ENCODE peak calls at places on chromosomes 12 and 14, in eight cellular contexts. One of them, this sample, is unnamed. For H3K4me1, the result is how much of the 10 kb centered on the place peaks cover.

GRCh38 chr12:133202493-133203343 is 21.4 kb downstream of the ZNF268 start:
- DNase-seq in GM23248: peak
- DNase-seq in heart right ventricle: no peak
- DNase-seq in tibial artery: no peak
- DNase-seq in effector memory CD4-positive, alpha-beta T cell: no peak
- DNase-seq in fibroblast of lung: peak
- DNase-seq in astrocyte: peak
- DNase-seq in endothelial cell of umbilical vein: no peak
- DNase-seq in this sample: no peak

GRCh38 chr12:242496-242895 is 20.1 kb downstream of the SLC6A13 start:
- DNase-seq in GM23248: no peak
- DNase-seq in heart right ventricle: no peak
- DNase-seq in tibial artery: no peak
- DNase-seq in effector memory CD4-positive, alpha-beta T cell: no peak
- DNase-seq in fibroblast of lung: no peak
- DNase-seq in astrocyte: no peak
- DNase-seq in endothelial cell of umbilical vein: no peak
- DNase-seq in this sample: no peak

GRCh38 chr12:49059385-49060232 is 985 bp downstream of the KMT2D start:
- DNase-seq in GM23248: peak
- DNase-seq in heart right ventricle: no peak
- DNase-seq in tibial artery: no peak
- DNase-seq in effector memory CD4-positive, alpha-beta T cell: no peak
- DNase-seq in fibroblast of lung: peak
- DNase-seq in astrocyte: peak
- DNase-seq in endothelial cell of umbilical vein: peak
- DNase-seq in this sample: no peak

GRCh38 chr12:67594888-67595287 is 53.7 kb upstream of the DYRK2 start:
- DNase-seq in GM23248: no peak
- DNase-seq in heart right ventricle: no peak
- DNase-seq in tibial artery: no peak
- DNase-seq in effector memory CD4-positive, alpha-beta T cell: no peak
- DNase-seq in fibroblast of lung: peak
- DNase-seq in astrocyte: no peak
- DNase-seq in endothelial cell of umbilical vein: no peak
- DNase-seq in this sample: no peak

GRCh38 chr12:123389560-123390351 is 5.8 kb downstream of the KMT5A start:
- DNase-seq in GM23248: peak
- DNase-seq in heart right ventricle: peak
- DNase-seq in tibial artery: peak
- DNase-seq in effector memory CD4-positive, alpha-beta T cell: no peak
- DNase-seq in fibroblast of lung: no peak
- DNase-seq in astrocyte: no peak
- DNase-seq in endothelial cell of umbilical vein: peak
- DNase-seq in this sample: no peak

GRCh38 chr14:68667313-68667791 is 125.5 kb downstream of the ZFP36L1 start:
- DNase-seq in GM23248: peak
- DNase-seq in heart right ventricle: no peak
- DNase-seq in tibial artery: no peak
- DNase-seq in effector memory CD4-positive, alpha-beta T cell: no peak
- DNase-seq in fibroblast of lung: peak
- DNase-seq in astrocyte: peak
- DNase-seq in endothelial cell of umbilical vein: no peak
- DNase-seq in this sample: no peak

GRCh38 chr12:108720757-108721514 is 10.4 kb downstream of the CORO1C start:
- DNase-seq in GM23248: peak
- DNase-seq in heart right ventricle: no peak
- DNase-seq in tibial artery: no peak
- DNase-seq in effector memory CD4-positive, alpha-beta T cell: no peak
- DNase-seq in fibroblast of lung: peak
- DNase-seq in astrocyte: peak
- DNase-seq in endothelial cell of umbilical vein: no peak
- DNase-seq in this sample: no peak

GRCh38 chr12:132305560-132305966 is 23.8 kb downstream of the GALNT9 start:
- DNase-seq in GM23248: no peak
- DNase-seq in heart right ventricle: no peak
- DNase-seq in tibial artery: no peak
- DNase-seq in effector memory CD4-positive, alpha-beta T cell: no peak
- DNase-seq in fibroblast of lung: no peak
- DNase-seq in astrocyte: no peak
- DNase-seq in endothelial cell of umbilical vein: no peak
- DNase-seq in this sample: no peak

GRCh38 chr12:70317781-70318180 is 48.3 kb upstream of the KCNMB4 start:
- DNase-seq in GM23248: no peak
- DNase-seq in heart right ventricle: no peak
- DNase-seq in tibial artery: no peak
- DNase-seq in effector memory CD4-positive, alpha-beta T cell: no peak
- DNase-seq in fibroblast of lung: no peak
- DNase-seq in astrocyte: peak
- DNase-seq in endothelial cell of umbilical vein: no peak
- DNase-seq in this sample: no peak

GRCh38 chr12:91729543-91729942 is 416.1 kb downstream of the BTG1 start:
- DNase-seq in GM23248: no peak
- DNase-seq in heart right ventricle: no peak
- DNase-seq in tibial artery: no peak
- DNase-seq in effector memory CD4-positive, alpha-beta T cell: no peak
- DNase-seq in fibroblast of lung: no peak
- DNase-seq in astrocyte: no peak
- DNase-seq in endothelial cell of umbilical vein: no peak
- DNase-seq in this sample: no peak

GRCh38 chr12:95641299-95641947 is 90.1 kb upstream of the USP44 start:
- DNase-seq in GM23248: no peak
- DNase-seq in heart right ventricle: no peak
- DNase-seq in tibial artery: no peak
- DNase-seq in effector memory CD4-positive, alpha-beta T cell: no peak
- DNase-seq in fibroblast of lung: no peak
- DNase-seq in astrocyte: no peak
- DNase-seq in endothelial cell of umbilical vein: no peak
- DNase-seq in this sample: no peak

GRCh38 chr14:64998455-64998931 is 11.8 kb downstream of the FNTB start:
- DNase-seq in GM23248: peak
- DNase-seq in heart right ventricle: no peak
- DNase-seq in tibial artery: no peak
- DNase-seq in effector memory CD4-positive, alpha-beta T cell: no peak
- DNase-seq in fibroblast of lung: no peak
- DNase-seq in astrocyte: peak
- DNase-seq in endothelial cell of umbilical vein: no peak
- DNase-seq in this sample: no peak

GRCh38 chr14:69726761-69727511 is 40.0 kb upstream of the SRSF5 start:
- DNase-seq in GM23248: peak
- DNase-seq in heart right ventricle: peak
- DNase-seq in tibial artery: peak
- DNase-seq in effector memory CD4-positive, alpha-beta T cell: peak
- DNase-seq in fibroblast of lung: peak
- DNase-seq in astrocyte: peak
- DNase-seq in endothelial cell of umbilical vein: peak
- DNase-seq in this sample: peak

GRCh38 chr12:105189293-105189692 is 46.7 kb downstream of the APPL2 start:
- DNase-seq in GM23248: no peak
- DNase-seq in heart right ventricle: no peak
- DNase-seq in tibial artery: no peak
- DNase-seq in effector memory CD4-positive, alpha-beta T cell: no peak
- DNase-seq in fibroblast of lung: no peak
- DNase-seq in astrocyte: no peak
- DNase-seq in endothelial cell of umbilical vein: no peak
- DNase-seq in this sample: no peak

GRCh38 chr14:82441270-82441669 is 907.6 kb upstream of the SEL1L start:
- DNase-seq in GM23248: no peak
- DNase-seq in heart right ventricle: no peak
- DNase-seq in tibial artery: no peak
- DNase-seq in effector memory CD4-positive, alpha-beta T cell: no peak
- DNase-seq in fibroblast of lung: no peak
- DNase-seq in astrocyte: no peak
- DNase-seq in endothelial cell of umbilical vein: no peak
- DNase-seq in this sample: no peak

GRCh38 chr14:30298266-30298795 is 260.6 kb upstream of the G2E3 start:
- DNase-seq in GM23248: no peak
- DNase-seq in heart right ventricle: no peak
- DNase-seq in tibial artery: no peak
- DNase-seq in effector memory CD4-positive, alpha-beta T cell: no peak
- DNase-seq in fibroblast of lung: no peak
- DNase-seq in astrocyte: no peak
- DNase-seq in endothelial cell of umbilical vein: no peak
- DNase-seq in this sample: no peak

GRCh38 chr12:47247418-47247817 is 167.7 kb upstream of the AMIGO2 start:
- DNase-seq in GM23248: no peak
- DNase-seq in heart right ventricle: no peak
- DNase-seq in tibial artery: no peak
- DNase-seq in effector memory CD4-positive, alpha-beta T cell: no peak
- DNase-seq in fibroblast of lung: no peak
- DNase-seq in astrocyte: no peak
- DNase-seq in endothelial cell of umbilical vein: no peak
- DNase-seq in this sample: no peak

GRCh38 chr14:105836730-105837129 is 310.3 kb downstream of the TMEM121 start:
- DNase-seq in GM23248: no peak
- DNase-seq in heart right ventricle: no peak
- DNase-seq in tibial artery: no peak
- DNase-seq in effector memory CD4-positive, alpha-beta T cell: no peak
- DNase-seq in fibroblast of lung: no peak
- DNase-seq in astrocyte: no peak
- DNase-seq in endothelial cell of umbilical vein: no peak
- DNase-seq in this sample: no peak

GRCh38 chr14:69079188-69079742 is 73.7 kb downstream of the DCAF5 start:
- DNase-seq in GM23248: peak
- DNase-seq in heart right ventricle: no peak
- DNase-seq in tibial artery: no peak
- DNase-seq in effector memory CD4-positive, alpha-beta T cell: no peak
- DNase-seq in fibroblast of lung: peak
- DNase-seq in astrocyte: peak
- DNase-seq in endothelial cell of umbilical vein: peak
- DNase-seq in this sample: no peak

GRCh38 chr12:40198601-40199000 is 26.2 kb upstream of the LRRK2 start:
- DNase-seq in GM23248: peak
- DNase-seq in heart right ventricle: no peak
- DNase-seq in tibial artery: no peak
- DNase-seq in effector memory CD4-positive, alpha-beta T cell: no peak
- DNase-seq in fibroblast of lung: peak
- DNase-seq in astrocyte: no peak
- DNase-seq in endothelial cell of umbilical vein: no peak
- DNase-seq in this sample: no peak

GRCh38 chr12:117685115-117685926 is 283.5 kb downstream of the KSR2 start:
- DNase-seq in GM23248: peak
- DNase-seq in heart right ventricle: no peak
- DNase-seq in tibial artery: peak
- DNase-seq in effector memory CD4-positive, alpha-beta T cell: no peak
- DNase-seq in fibroblast of lung: no peak
- DNase-seq in astrocyte: peak
- DNase-seq in endothelial cell of umbilical vein: peak
- DNase-seq in this sample: no peak

GRCh38 chr14:21261824-21262223 is 7.4 kb downstream of the HNRNPC start:
- DNase-seq in GM23248: no peak
- DNase-seq in heart right ventricle: no peak
- DNase-seq in tibial artery: no peak
- DNase-seq in effector memory CD4-positive, alpha-beta T cell: no peak
- DNase-seq in fibroblast of lung: no peak
- DNase-seq in astrocyte: no peak
- DNase-seq in endothelial cell of umbilical vein: no peak
- DNase-seq in this sample: no peak
- H3K4me3 ChIP-seq in GM23248: no peak
- H3K4me3 ChIP-seq in heart right ventricle: no peak
- H3K4me3 ChIP-seq in tibial artery: no peak
- H3K4me3 ChIP-seq in effector memory CD4-positive, alpha-beta T cell: no peak
- H3K4me3 ChIP-seq in fibroblast of lung: no peak
- H3K4me3 ChIP-seq in astrocyte: no peak
- H3K4me3 ChIP-seq in endothelial cell of umbilical vein: no peak
- H3K4me3 ChIP-seq in this sample: no peak

GRCh38 chr12:121330692-121331091 is 21.5 kb downstream of the ANAPC5 start:
- DNase-seq in GM23248: no peak
- DNase-seq in heart right ventricle: no peak
- DNase-seq in tibial artery: no peak
- DNase-seq in effector memory CD4-positive, alpha-beta T cell: no peak
- DNase-seq in fibroblast of lung: no peak
- DNase-seq in astrocyte: no peak
- DNase-seq in endothelial cell of umbilical vein: no peak
- DNase-seq in this sample: no peak
- H3K4me1 ChIP-seq in GM23248: under half
- H3K4me1 ChIP-seq in heart right ventricle: under half
- H3K4me1 ChIP-seq in tibial artery: under half
- H3K4me1 ChIP-seq in effector memory CD4-positive, alpha-beta T cell: under half
- H3K4me1 ChIP-seq in fibroblast of lung: under half
- H3K4me1 ChIP-seq in astrocyte: under half
- H3K4me1 ChIP-seq in endothelial cell of umbilical vein: under half
- H3K4me1 ChIP-seq in this sample: under half

GRCh38 chr12:15851919-15852318 is 30.3 kb upstream of the STRAP start:
- DNase-seq in GM23248: peak
- DNase-seq in heart right ventricle: no peak
- DNase-seq in tibial artery: no peak
- DNase-seq in effector memory CD4-positive, alpha-beta T cell: no peak
- DNase-seq in fibroblast of lung: no peak
- DNase-seq in astrocyte: no peak
- DNase-seq in endothelial cell of umbilical vein: no peak
- DNase-seq in this sample: no peak

GRCh38 chr12:15851045-15851444 is 31.1 kb upstream of the STRAP start:
- DNase-seq in GM23248: no peak
- DNase-seq in heart right ventricle: no peak
- DNase-seq in tibial artery: no peak
- DNase-seq in effector memory CD4-positive, alpha-beta T cell: no peak
- DNase-seq in fibroblast of lung: no peak
- DNase-seq in astrocyte: no peak
- DNase-seq in endothelial cell of umbilical vein: no peak
- DNase-seq in this sample: no peak

GRCh38 chr12:15842106-15842505 is 40.1 kb upstream of the STRAP start:
- DNase-seq in GM23248: peak
- DNase-seq in heart right ventricle: no peak
- DNase-seq in tibial artery: no peak
- DNase-seq in effector memory CD4-positive, alpha-beta T cell: no peak
- DNase-seq in fibroblast of lung: peak
- DNase-seq in astrocyte: peak
- DNase-seq in endothelial cell of umbilical vein: no peak
- DNase-seq in this sample: no peak

GRCh38 chr12:15848606-15849005 is 33.6 kb upstream of the STRAP start:
- DNase-seq in GM23248: no peak
- DNase-seq in heart right ventricle: no peak
- DNase-seq in tibial artery: no peak
- DNase-seq in effector memory CD4-positive, alpha-beta T cell: no peak
- DNase-seq in fibroblast of lung: no peak
- DNase-seq in astrocyte: no peak
- DNase-seq in endothelial cell of umbilical vein: no peak
- DNase-seq in this sample: no peak

DNA sequence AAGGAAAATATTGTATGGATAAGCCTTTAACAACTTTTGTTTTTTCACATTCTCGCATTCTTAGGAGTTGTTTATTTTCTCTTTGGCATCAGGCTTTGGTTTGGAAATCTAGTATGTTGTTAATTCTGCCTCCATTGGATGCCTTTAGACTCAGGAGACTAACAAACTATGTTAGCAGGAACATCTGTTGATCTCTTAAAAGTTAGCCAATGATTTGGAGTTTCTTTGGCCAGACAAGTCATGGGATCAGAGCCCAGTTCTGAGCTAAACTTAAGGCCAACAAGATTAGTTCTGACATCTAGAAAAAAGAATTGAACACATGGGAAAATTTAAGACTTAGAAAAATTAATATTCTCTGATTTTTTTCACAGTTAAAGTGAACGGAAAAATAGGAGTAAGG is 35.3 kb upstream of the STRAP start:
- DNase-seq in GM23248: peak
- DNase-seq in heart right ventricle: no peak
- DNase-seq in tibial artery: no peak
- DNase-seq in effector memory CD4-positive, alpha-beta T cell: no peak
- DNase-seq in fibroblast of lung: peak
- DNase-seq in astrocyte: peak
- DNase-seq in endothelial cell of umbilical vein: no peak
- DNase-seq in this sample: no peak
- H3K27ac ChIP-seq in GM23248: peak
- H3K27ac ChIP-seq in heart right ventricle: no peak
- H3K27ac ChIP-seq in tibial artery: peak
- H3K27ac ChIP-seq in effector memory CD4-positive, alpha-beta T cell: no peak
- H3K27ac ChIP-seq in fibroblast of lung: no peak
- H3K27ac ChIP-seq in astrocyte: no peak
- H3K27ac ChIP-seq in endothelial cell of umbilical vein: no peak
- H3K27ac ChIP-seq in this sample: no peak

GRCh38 chr14:103879570-103880333 is 32.4 kb upstream of the PPP1R13B start:
- DNase-seq in GM23248: peak
- DNase-seq in heart right ventricle: peak
- DNase-seq in tibial artery: no peak
- DNase-seq in effector memory CD4-positive, alpha-beta T cell: no peak
- DNase-seq in fibroblast of lung: no peak
- DNase-seq in astrocyte: peak
- DNase-seq in endothelial cell of umbilical vein: no peak
- DNase-seq in this sample: peak
- H3K4me3 ChIP-seq in GM23248: peak
- H3K4me3 ChIP-seq in heart right ventricle: peak
- H3K4me3 ChIP-seq in tibial artery: peak
- H3K4me3 ChIP-seq in effector memory CD4-positive, alpha-beta T cell: peak
- H3K4me3 ChIP-seq in fibroblast of lung: peak
- H3K4me3 ChIP-seq in astrocyte: peak
- H3K4me3 ChIP-seq in endothelial cell of umbilical vein: no peak
- H3K4me3 ChIP-seq in this sample: peak